ENCODE peak calls at places on chromosomes 16 and 17, in four cellular contexts. Z is choroid plexus epithelial cell, C is thoracic aorta, J is glutamatergic neuron. K is an unnamed sample.

GRCh38 chr16:24516900-24517669 is 22.3 kb upstream of the RBBP6 start:
- DNase-seq in Z (peak), J (peak), C (peak), K (peak)

GRCh38 chr17:43574896-43575525 is 28.9 kb upstream of the ETV4 start:
- DNase-seq in Z (no peak), J (no peak), C (no peak), K (no peak)

GRCh38 chr17:31654936-31655335 is 204.1 kb downstream of the COPRS start:
- DNase-seq in Z (no peak), J (no peak), C (no peak), K (no peak)

GRCh38 chr17:27572665-27573064 is 58.3 kb upstream of the LGALS9 start:
- DNase-seq in C (no peak), Z (no peak), J (no peak), K (no peak)

GRCh38 chr17:17928422-17929386 is 43.5 kb downstream of the TOM1L2 start:
- DNase-seq in J (peak), Z (no peak), C (no peak), K (no peak)

GRCh38 chr17:68198931-68199836 is 48.7 kb upstream of the AMZ2 start:
- DNase-seq in C (no peak), J (peak), Z (peak), K (peak)

GRCh38 chr16:46789499-46790414 is 41.2 kb downstream of the C16orf87 start:
- DNase-seq in Z (peak), J (peak), C (peak), K (peak)

GRCh38 chr16:85426806-85427205 is 186.3 kb upstream of the GSE1 start:
- DNase-seq in J (no peak), Z (no peak), C (no peak), K (peak)

GRCh38 chr17:933168-934083 is 46.1 kb downstream of the NXN start:
- DNase-seq in J (no peak), C (no peak), Z (peak), K (no peak)

GRCh38 chr17:75124041-75124818 is 7.3 kb downstream of the NT5C start:
- DNase-seq in C (no peak), J (no peak), Z (peak), K (no peak)

GRCh38 chr16:4313563-4314531 is 2.0 kb upstream of the GLIS2 start:
- DNase-seq in J (peak), Z (no peak), C (no peak), K (peak)

GRCh38 chr17:79991924-79992656 is 43.6 kb downstream of the TBC1D16 start:
- DNase-seq in Z (peak), J (no peak), C (no peak), K (no peak)

GRCh38 chr17:54956802-54957201 is 11.7 kb downstream of the COX11 start:
- DNase-seq in J (no peak), C (no peak), Z (no peak), K (no peak)

GRCh38 chr17:69246726-69247375 is 18.2 kb upstream of the ABCA10 start:
- DNase-seq in J (no peak), C (no peak), Z (peak), K (no peak)

GRCh38 chr16:85204242-85205010 is 92.2 kb upstream of the CIBAR2 start:
- DNase-seq in J (no peak), Z (peak), C (no peak), K (no peak)

GRCh38 chr17:39632153-39632941 is 4.6 kb upstream of the STARD3 start:
- DNase-seq in Z (no peak), J (no peak), C (no peak), K (no peak)

GRCh38 chr17:41284043-41284442 is 8.5 kb downstream of the KRTAP9-7 start:
- DNase-seq in J (no peak), Z (peak), C (no peak), K (no peak)

GRCh38 chr17:44084131-44084538 is 13.6 kb downstream of the G6PC3 start:
- DNase-seq in J (peak), C (no peak), Z (no peak), K (peak)

GRCh38 chr16:64991011-64991410 is 130.9 kb downstream of the CDH11 start:
- DNase-seq in C (no peak), Z (no peak), J (no peak), K (no peak)

GRCh38 chr17:19433727-19434340 is 22.8 kb downstream of the RNF112 start:
- DNase-seq in Z (no peak), J (no peak), C (no peak), K (no peak)

GRCh38 chr16:19192865-19193264 is 24.8 kb downstream of the SYT17 start:
- DNase-seq in C (no peak), J (no peak), Z (no peak), K (no peak)

GRCh38 chr17:27674335-27674734 is 43.3 kb downstream of the LGALS9 start:
- DNase-seq in Z (no peak), C (no peak), J (no peak), K (no peak)

GRCh38 chr17:55496094-55496881 is 15.0 kb downstream of the SMIM36 start:
- DNase-seq in C (no peak), Z (peak), J (no peak), K (no peak)

GRCh38 chr17:81851423-81851822 is 8.9 kb downstream of the P4HB start:
- DNase-seq in J (no peak), C (no peak), Z (no peak), K (no peak)

GRCh38 chr17:67156269-67157199 is 88.5 kb downstream of the HELZ start:
- DNase-seq in C (no peak), J (no peak), Z (peak), K (no peak)

GRCh38 chr17:7403043-7403901 is 625 bp downstream of the TMEM256 start:
- DNase-seq in J (peak), Z (peak), C (peak), K (peak)

GRCh38 chr16:22859925-22860324 is 46.0 kb downstream of the HS3ST2 start:
- DNase-seq in J (no peak), C (no peak), Z (no peak), K (no peak)

GRCh38 chr17:59669411-59669810 is 37.8 kb downstream of the PTRH2 start:
- DNase-seq in C (no peak), J (no peak), Z (no peak), K (no peak)

GRCh38 chr17:11871773-11872172 is 125.5 kb downstream of the ZNF18 start:
- DNase-seq in C (no peak), J (no peak), Z (no peak), K (no peak)

DNA sequence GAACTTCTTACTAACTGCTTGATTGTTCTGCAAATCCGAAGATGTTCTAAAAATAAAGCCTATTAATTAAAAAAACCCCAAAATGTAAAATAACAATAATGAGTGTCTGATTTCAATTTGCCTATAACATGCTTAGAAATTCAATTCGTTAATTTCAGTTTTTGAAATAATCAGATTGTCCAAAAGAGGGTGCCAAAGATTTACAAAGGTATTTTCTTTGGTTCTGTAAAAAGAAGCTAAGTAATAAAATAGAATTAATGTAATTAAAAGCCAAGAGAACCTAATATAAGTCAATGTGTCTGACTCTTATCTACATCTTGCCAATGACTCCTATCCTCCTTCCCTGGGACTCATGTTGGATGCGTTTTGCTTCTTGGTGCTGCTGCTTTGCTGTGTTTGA is 75.0 kb upstream of the CPHXL start:
- DNase-seq in C (no peak), J (no peak), Z (peak), K (no peak)
- TF ChIP-seq CTCF in C (no peak), J (no peak), Z (no peak), K (peak)

GRCh38 chr17:5297245-5297644 is 15.2 kb downstream of the RABEP1 start:
- DNase-seq in Z (no peak), J (no peak), C (no peak), K (no peak)
- TF ChIP-seq CTCF in Z (no peak), J (no peak), C (no peak), K (no peak)

GRCh38 chr16:2816751-2817495 is at the start of gene PRSS21:
- DNase-seq in J (no peak), Z (no peak), C (no peak), K (no peak)
- TF ChIP-seq CTCF in J (no peak), Z (no peak), C (no peak), K (no peak)

GRCh38 chr16:66751135-66751991 is at the start of gene DYNC1LI2:
- DNase-seq in C (peak), Z (peak), J (peak), K (peak)
- TF ChIP-seq CTCF in C (peak), Z (peak), J (peak), K (peak)

GRCh38 chr16:3017806-3018506 is at the start of gene CLDN6:
- DNase-seq in Z (peak), C (no peak), J (peak), K (peak)
- TF ChIP-seq CTCF in Z (peak), C (no peak), J (peak), K (peak)

GRCh38 chr17:16019347-16019746 is 19.7 kb downstream of the TTC19 start:
- DNase-seq in J (no peak), C (no peak), Z (no peak), K (no peak)

DNA sequence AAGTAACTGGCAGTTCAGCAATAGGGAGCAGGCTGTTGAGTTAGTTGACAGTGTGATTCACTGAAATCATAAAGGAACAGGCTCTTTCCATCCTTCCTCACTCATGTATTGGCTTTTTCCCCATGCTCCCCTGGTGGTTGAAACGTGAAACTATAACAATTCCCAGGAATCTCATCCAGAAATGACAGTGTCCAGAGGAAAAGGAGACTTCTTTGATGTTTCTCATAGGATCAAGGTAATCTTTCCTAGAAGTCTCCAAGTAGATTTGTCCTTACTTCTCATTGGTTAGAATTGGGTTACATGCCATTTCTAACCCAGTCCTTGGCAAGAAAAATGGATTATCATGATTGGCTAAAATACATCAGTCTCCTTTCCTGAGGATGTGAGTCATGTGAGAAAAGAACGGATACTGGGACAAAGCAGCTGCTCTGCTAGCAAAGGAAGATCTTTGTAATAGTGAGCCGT is 14.4 kb downstream of the TTC19 start:
- DNase-seq in C (no peak), Z (peak), J (no peak), K (no peak)
- TF ChIP-seq CTCF in C (peak), Z (peak), J (peak), K (peak)

DNA sequence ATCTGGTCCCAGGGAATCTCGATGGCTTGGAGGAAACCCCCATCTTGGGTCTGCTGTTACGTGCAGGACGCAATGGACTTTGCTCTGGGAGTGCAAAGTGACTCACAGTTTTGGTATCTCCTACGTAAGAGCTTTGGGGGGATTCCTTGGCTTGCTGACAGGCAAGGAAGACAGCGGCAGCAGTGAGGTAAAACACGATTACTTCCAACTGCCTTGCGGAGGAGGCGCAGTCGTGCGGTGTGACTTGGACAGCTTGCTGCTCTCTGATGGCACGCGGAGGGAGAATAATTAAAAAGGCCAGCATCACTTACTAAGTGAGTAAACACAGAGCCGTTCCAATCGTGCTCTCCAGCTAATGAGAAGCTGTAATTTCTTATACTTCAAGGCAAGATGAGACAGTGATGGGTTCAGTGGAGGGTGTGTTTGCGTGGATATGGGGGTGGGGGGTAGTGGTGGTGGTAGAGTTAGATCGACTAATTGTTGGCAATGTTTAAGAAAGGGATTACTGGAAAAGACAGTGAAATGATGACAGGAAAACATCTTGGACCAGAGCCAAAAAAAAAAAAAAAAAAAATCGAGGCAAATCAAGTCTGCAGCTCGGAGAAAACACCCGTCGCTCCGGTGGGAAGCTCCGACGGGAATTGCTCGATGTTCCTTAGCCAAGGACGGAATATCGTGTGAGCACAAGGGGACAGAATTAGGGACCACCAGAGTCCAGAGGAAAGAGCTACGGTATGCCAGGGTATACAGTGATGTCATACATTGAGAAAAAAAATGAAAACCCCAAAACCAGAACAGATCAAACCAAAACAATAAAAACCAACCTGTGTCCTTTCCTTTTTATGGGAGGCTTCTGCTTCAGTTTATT is 184.9 kb upstream of the ZFHX3 start:
- DNase-seq in C (no peak), Z (peak), J (no peak), K (no peak)
- TF ChIP-seq CTCF in C (no peak), Z (no peak), J (no peak), K (no peak)

GRCh38 chr16:88444826-88445582 is 8.1 kb upstream of the ZFPM1 start:
- DNase-seq in Z (peak), J (no peak), C (no peak), K (no peak)
- TF ChIP-seq CTCF in Z (no peak), J (no peak), C (no peak), K (no peak)

GRCh38 chr17:28896884-28897768 is at the start of gene FLOT2:
- DNase-seq in C (peak), Z (peak), J (peak), K (peak)
- TF ChIP-seq CTCF in C (peak), Z (peak), J (no peak), K (no peak)